ENCODE peak calls at places on chromosomes 2 and 18, in four cellular contexts. H, O, E and Q are unnamed samples.

GRCh38 chr18:48076461-48076860 is 146.0 kb upstream of the SMAD2 start:
- DNase-seq in H (no peak), O (no peak), E (no peak), Q (no peak)

GRCh38 chr2:29270606-29271005 is 155.4 kb downstream of the CLIP4 start:
- DNase-seq in H (no peak), O (no peak), E (no peak), Q (no peak)

GRCh38 chr2:141348481-141348880 is 782.3 kb downstream of the LRP1B start:
- DNase-seq in H (no peak), O (no peak), E (no peak), Q (no peak)

GRCh38 chr2:237434916-237435315 is 21.0 kb upstream of the COL6A3 start:
- DNase-seq in H (no peak), O (no peak), E (no peak), Q (no peak)

GRCh38 chr18:58359226-58360019 is 269.5 kb downstream of the ALPK2 start:
- DNase-seq in H (no peak), O (no peak), E (no peak), Q (no peak)

GRCh38 chr2:127218843-127219715 is 1.0 kb downstream of the CYP27C1 start:
- DNase-seq in H (no peak), O (no peak), E (no peak), Q (peak)

GRCh38 chr2:156323754-156324153 is 8.8 kb downstream of the NR4A2 start:
- DNase-seq in H (no peak), O (no peak), E (no peak), Q (no peak)

GRCh38 chr2:5253263-5253662 is 438.9 kb upstream of the SOX11 start:
- DNase-seq in H (no peak), O (no peak), E (no peak), Q (no peak)

GRCh38 chr2:119383410-119384140 is 16.8 kb downstream of the DBI start:
- DNase-seq in H (peak), O (no peak), E (peak), Q (no peak)

GRCh38 chr2:109647636-109648035 is 33.5 kb downstream of the SOWAHC start:
- DNase-seq in H (no peak), O (no peak), E (no peak), Q (no peak)

GRCh38 chr2:204251118-204251757 is 294.0 kb upstream of the PARD3B start:
- DNase-seq in H (no peak), O (no peak), E (no peak), Q (no peak)

GRCh38 chr2:216327447-216327846 is 44.8 kb downstream of the MARCHF4 start:
- DNase-seq in H (no peak), O (no peak), E (no peak), Q (no peak)

GRCh38 chr2:216328347-216328746 is 43.9 kb downstream of the MARCHF4 start:
- DNase-seq in H (no peak), O (no peak), E (no peak), Q (no peak)
- TF ChIP-seq CTCF in H (no peak), O (no peak), E (no peak), Q (no peak)

GRCh38 chr2:79235135-79235534 is 75.6 kb upstream of the REG3A start:
- DNase-seq in H (no peak), O (no peak), E (no peak), Q (no peak)
- TF ChIP-seq CTCF in H (no peak), O (peak), E (no peak), Q (no peak)

GRCh38 chr2:222057249-222058073 is 241.3 kb downstream of the PAX3 start:
- DNase-seq in H (no peak), O (no peak), E (no peak), Q (no peak)
- TF ChIP-seq CTCF in H (peak), O (peak), E (peak), Q (no peak)

DNA sequence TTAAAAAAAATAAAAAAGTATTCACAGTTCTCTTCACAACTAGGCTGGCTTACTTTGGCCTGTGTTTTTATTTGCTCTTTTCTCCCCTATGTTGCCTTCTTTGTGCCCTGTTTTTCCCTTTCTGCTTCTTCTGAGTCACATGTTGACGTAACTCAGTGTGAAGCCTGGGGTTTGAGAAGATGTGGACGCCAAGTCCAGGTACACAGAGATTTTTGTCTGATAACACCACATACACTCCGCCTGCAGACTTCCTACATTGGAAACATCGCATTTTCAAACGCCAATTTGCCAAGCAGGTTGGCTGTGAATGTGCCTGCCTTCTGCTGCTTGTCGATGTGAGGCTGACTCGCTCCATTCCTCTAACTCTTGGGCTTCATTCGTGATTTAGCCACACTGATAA is 62.5 kb upstream of the FN1 start:
- DNase-seq in H (no peak), O (no peak), E (no peak), Q (no peak)
- TF ChIP-seq CTCF in H (no peak), O (no peak), E (no peak), Q (no peak)

DNA sequence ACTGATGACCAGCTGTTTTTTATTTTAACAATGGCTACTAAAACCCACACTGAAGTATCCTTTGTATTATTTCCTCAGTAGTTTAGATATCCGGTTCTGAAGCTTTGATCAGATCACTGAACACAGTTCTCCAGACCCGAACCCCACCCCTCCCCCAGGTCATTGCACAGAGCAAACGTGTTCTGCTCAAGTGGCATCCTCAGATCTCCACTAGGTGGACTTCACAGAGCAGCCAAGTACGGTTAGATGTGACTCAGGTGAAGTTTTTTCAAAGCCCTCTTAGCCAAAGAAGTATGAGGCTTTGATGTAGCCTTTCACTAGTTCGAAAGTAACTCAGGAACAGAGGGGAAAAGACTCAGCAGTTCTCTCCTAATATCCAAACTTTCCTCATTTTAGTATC is 142.7 kb upstream of the NRP2 start:
- DNase-seq in H (no peak), O (no peak), E (no peak), Q (no peak)
- TF ChIP-seq CTCF in H (no peak), O (no peak), E (no peak), Q (no peak)

GRCh38 chr2:181456660-181457120 is 496 bp upstream of the ITGA4 start:
- DNase-seq in H (peak), O (peak), E (peak), Q (peak)
- TF ChIP-seq CTCF in H (no peak), O (no peak), E (no peak), Q (no peak)

GRCh38 chr2:70471129-70471528 is 82.5 kb downstream of the TGFA start:
- DNase-seq in H (no peak), O (peak), E (no peak), Q (no peak)
- TF ChIP-seq CTCF in H (no peak), O (no peak), E (no peak), Q (no peak)

DNA sequence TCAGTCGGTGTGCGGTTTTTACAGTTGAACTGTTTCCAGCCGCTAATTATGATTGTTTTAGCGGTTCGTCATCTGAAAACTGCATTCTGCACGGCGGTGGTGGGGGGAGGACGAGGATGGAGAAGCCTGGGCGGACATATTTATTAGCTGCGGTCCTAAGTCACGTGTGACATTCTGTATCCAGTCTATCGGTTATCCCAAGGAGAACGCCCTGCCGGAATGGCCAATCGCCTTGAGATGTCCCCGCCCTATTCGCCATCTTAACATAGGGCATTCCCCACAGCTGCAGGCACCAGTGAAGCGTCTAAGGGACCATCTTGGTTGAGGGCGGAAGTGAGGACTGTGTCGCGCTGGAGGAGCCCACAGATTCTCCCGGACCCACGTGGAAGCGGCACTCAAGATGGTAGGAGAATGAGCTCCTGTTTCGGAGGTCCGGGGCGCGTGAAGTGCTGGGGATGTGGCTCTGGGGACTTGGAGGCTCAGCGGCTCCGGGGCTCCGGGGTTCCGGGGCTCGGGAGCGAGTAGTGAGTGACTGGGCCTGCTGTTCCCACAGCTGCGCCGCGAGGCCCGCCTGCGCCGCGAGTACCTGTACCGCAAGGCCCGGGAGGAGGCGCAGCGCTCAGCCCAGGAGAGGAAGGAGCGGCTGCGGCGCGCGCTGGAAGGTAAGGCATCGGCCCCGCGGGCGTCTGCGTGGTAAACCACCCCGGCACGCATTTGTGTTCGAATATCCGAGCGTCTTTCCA is at the start of gene IMP4:
- DNase-seq in H (peak), O (peak), E (peak), Q (peak)
- TF ChIP-seq CTCF in H (no peak), O (no peak), E (peak), Q (no peak)

GRCh38 chr18:77066101-77066500 is 66.5 kb downstream of the MBP start:
- DNase-seq in H (no peak), O (no peak), E (no peak), Q (no peak)

GRCh38 chr18:77068321-77068841 is 64.2 kb downstream of the MBP start:
- DNase-seq in H (no peak), O (no peak), E (no peak), Q (no peak)

GRCh38 chr18:77066689-77067088 is 65.9 kb downstream of the MBP start:
- DNase-seq in H (no peak), O (no peak), E (no peak), Q (no peak)

GRCh38 chr18:77068890-77069312 is 63.7 kb downstream of the MBP start:
- DNase-seq in H (no peak), O (no peak), E (no peak), Q (no peak)

GRCh38 chr18:77067315-77068061 is 65.1 kb downstream of the MBP start:
- DNase-seq in H (no peak), O (no peak), E (peak), Q (no peak)
- TF ChIP-seq CTCF in H (no peak), O (no peak), E (no peak), Q (no peak)